ENCODE peak calls at places on chromosomes 7 and 10, in six cellular contexts. O, V, N, W, Q and Z are unnamed samples.

GRCh38 chr10:62083413-62083794 is 181.9 kb downstream of the ARID5B start:
- DNase-seq in O (no peak), W (peak; percentile 79), N (no peak), V (no peak), Q (no peak), Z (no peak)

GRCh38 chr10:63588436-63589180 is 67.4 kb downstream of the REEP3 start:
- DNase-seq in V (no peak), W (no peak), N (no peak), Q (no peak), O (peak; percentile 24), Z (no peak)

GRCh38 chr10:76543655-76544054 is 1094.0 kb downstream of the KCNMA1 start:
- DNase-seq in Q (no peak), V (no peak), N (no peak), O (no peak), W (no peak), Z (no peak)

GRCh38 chr10:128751284-128751683 is 625.1 kb upstream of the MKI67 start:
- DNase-seq in O (no peak), N (no peak), W (peak; percentile 63), Q (no peak), V (no peak), Z (no peak)

GRCh38 chr10:71630168-71630567 is 89.4 kb downstream of the C10orf105 start:
- DNase-seq in N (no peak), V (no peak), W (no peak), O (no peak), Q (no peak), Z (no peak)

GRCh38 chr10:103333934-103334520 is 16.9 kb downstream of the PCGF6 start:
- DNase-seq in Q (peak; percentile 50), V (no peak), W (peak; percentile 39), N (peak; percentile 15), O (no peak), Z (no peak)

GRCh38 chr7:76278540-76278939 is 23.9 kb upstream of the HSPB1 start:
- DNase-seq in N (no peak), V (no peak), O (no peak), Q (no peak), W (no peak), Z (no peak)

GRCh38 chr7:111190804-111191203 is 99.9 kb downstream of the LRRN3 start:
- DNase-seq in N (no peak), W (no peak), Q (no peak), O (no peak), V (no peak), Z (no peak)

GRCh38 chr10:114398587-114399331 is 5.5 kb downstream of the AFAP1L2 start:
- DNase-seq in W (no peak), V (no peak), N (no peak), O (no peak), Q (no peak), Z (no peak)

GRCh38 chr10:69868821-69869220 is 67.1 kb downstream of the COL13A1 start:
- DNase-seq in N (no peak), V (no peak), W (no peak), O (no peak), Q (no peak), Z (no peak)

GRCh38 chr7:29113384-29114102 is 32.8 kb downstream of the CPVL start:
- DNase-seq in W (peak; percentile 34), O (peak; percentile 19), Q (peak; percentile 2), V (peak; percentile 35), N (peak; percentile 54), Z (no peak)

GRCh38 chr10:14839305-14839695 is 1.2 kb downstream of the HSPA14 start:
- DNase-seq in Q (peak; percentile 15), O (no peak), V (no peak), W (peak; percentile 14), N (peak; percentile 18), Z (no peak)

GRCh38 chr10:131274883-131275282 is 36.6 kb downstream of the TCERG1L start:
- DNase-seq in V (no peak), N (no peak), W (no peak), Q (no peak), O (no peak), Z (no peak)

GRCh38 chr7:3710531-3710930 is 409.5 kb downstream of the SDK1 start:
- DNase-seq in O (no peak), Q (no peak), W (no peak), V (no peak), N (no peak), Z (no peak)

GRCh38 chr7:39810710-39811109 is 139.3 kb upstream of the CDK13 start:
- DNase-seq in V (no peak), O (no peak), N (no peak), Q (no peak), W (no peak), Z (no peak)

GRCh38 chr10:60388116-60388515 is 1.6 kb downstream of the ANK3 start:
- DNase-seq in W (no peak), N (no peak), O (no peak), V (no peak), Q (no peak), Z (no peak)
- H3K4me1 ChIP-seq in W (peaks cover 6% of the 10 kb centered on the region), N (peaks cover 31% of the 10 kb centered on the region), O (peaks cover 23% of the 10 kb centered on the region), V (peaks cover 1% of the 10 kb centered on the region), Q (no peaks in the 10 kb centered on the region), Z (no peaks in the 10 kb centered on the region)

GRCh38 chr10:93893646-93894515 is at the start of gene SLC35G1:
- DNase-seq in V (peak; percentile 52), Q (peak; percentile 87), N (peak; percentile 92), W (peak; percentile 70), O (peak; percentile 86), Z (peak; percentile 68)

GRCh38 chr10:93899109-93899508 is 5.3 kb downstream of the SLC35G1 start:
- DNase-seq in O (no peak), Q (no peak), N (no peak), W (no peak), V (no peak), Z (no peak)

GRCh38 chr10:93903051-93903450 is 9.3 kb downstream of the SLC35G1 start:
- DNase-seq in W (no peak), Q (no peak), O (no peak), V (no peak), N (no peak), Z (no peak)

GRCh38 chr10:93894516-93895378 is 969 bp downstream of the SLC35G1 start:
- DNase-seq in W (no peak), Q (peak; percentile 16), V (no peak), O (peak; percentile 33), N (no peak), Z (no peak)

DNA sequence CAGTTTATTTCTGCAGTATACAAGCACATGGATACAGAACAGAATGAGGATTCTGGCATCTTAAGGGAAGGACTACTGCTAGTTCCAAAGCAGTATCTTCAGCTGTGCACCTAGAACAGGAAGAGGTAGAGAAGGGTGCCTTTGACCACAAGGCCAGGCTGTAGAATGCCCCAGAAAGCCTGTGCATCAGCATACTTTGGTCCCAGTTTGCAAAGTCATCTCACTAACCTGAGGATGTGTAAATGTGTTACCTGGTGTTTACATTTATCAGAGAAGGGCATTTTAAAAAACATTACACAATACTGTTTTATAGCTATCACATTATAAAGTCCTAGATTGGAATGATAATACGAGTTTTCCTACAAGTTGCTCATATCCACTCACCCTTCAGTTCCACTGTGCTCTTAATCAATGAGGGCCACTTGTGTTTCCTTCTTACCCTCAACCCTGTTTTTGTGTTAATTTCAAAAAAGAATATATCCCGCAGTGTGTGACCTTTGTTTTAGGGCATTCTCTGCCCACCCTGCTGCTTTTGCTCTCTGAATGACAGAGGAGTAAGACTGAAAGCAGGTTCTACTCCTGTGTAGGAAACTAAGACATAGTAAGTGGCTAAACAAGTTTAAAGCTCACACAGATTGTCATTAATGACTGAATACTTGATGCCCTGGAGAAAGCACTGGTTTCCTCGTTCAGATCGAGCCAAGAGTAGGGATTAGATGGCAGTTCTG is 3.5 kb downstream of the SLC35G1 start:
- DNase-seq in W (no peak), V (no peak), O (no peak), N (peak; percentile 16), Q (no peak), Z (no peak)
- H3K4me3 ChIP-seq in W (no peak overlapping the region), V (no peak overlapping the region), O (no peak overlapping the region), N (no peak overlapping the region), Q (no peak overlapping the region), Z (no peak overlapping the region)

GRCh38 chr7:153301908-153302307 is 542.4 kb downstream of the ACTR3B start:
- DNase-seq in V (no peak), N (peak; percentile 47), Q (no peak), O (no peak), W (no peak), Z (no peak)

GRCh38 chr7:153297141-153297540 is 537.6 kb downstream of the ACTR3B start:
- DNase-seq in O (no peak), W (no peak), Q (no peak), V (no peak), N (no peak), Z (no peak)
- H3K9me3 ChIP-seq in O (peaks cover 4% of the 10 kb centered on the region), W (no peaks in the 10 kb centered on the region), Q (no peaks in the 10 kb centered on the region), V (peaks cover 10% of the 10 kb centered on the region), N (no peaks in the 10 kb centered on the region), Z (no peaks in the 10 kb centered on the region)

GRCh38 chr10:29667191-29667590 is 32.4 kb upstream of the SVIL start:
- DNase-seq in V (no peak), N (peak; percentile 37), O (no peak), W (no peak), Q (no peak), Z (no peak)
- H3K4me1 ChIP-seq in V (peaks cover 4% of the 10 kb centered on the region), N (peaks cover 13% of the 10 kb centered on the region), O (peaks cover 13% of the 10 kb centered on the region), W (no peaks in the 10 kb centered on the region), Q (no peaks in the 10 kb centered on the region), Z (no peaks in the 10 kb centered on the region)

GRCh38 chr7:105020926-105021325 is 6.9 kb downstream of the KMT2E start:
- DNase-seq in Q (no peak), W (no peak), V (no peak), N (no peak), O (no peak), Z (no peak)
- H3K4me3 ChIP-seq in Q (peak overlapping the region; percentile 28), W (no peak overlapping the region), V (no peak overlapping the region), N (no peak overlapping the region), O (no peak overlapping the region), Z (no peak overlapping the region)